ENCODE peak calls at places on chromosomes 11 and 22, in nine cellular contexts. C is lung; F is CD8-positive, alpha-beta T cell; K is mammary epithelial cell; G is tibial nerve; X is body of pancreas; V is left lung; H is neuronal stem cell; T is neural progenitor cell. J is an unnamed sample.
A peak's percentile ranks its signal among the peaks of the same experiment; 100 is the strongest.

GRCh38 chr11:100080401-100080800 is 606.7 kb upstream of the ARHGAP42 start:
- DNase-seq in C (no peak), F (no peak), K (no peak), G (no peak), X (no peak), V (no peak), H (peak; percentile 2), T (peak; percentile 5), J (no peak)

GRCh38 chr11:106888386-106888785 is 129.9 kb downstream of the GUCY1A2 start:
- DNase-seq in C (no peak), F (no peak), K (no peak), G (no peak), X (no peak), V (no peak), H (no peak), T (no peak), J (no peak)

GRCh38 chr11:36033082-36033751 is 89.4 kb downstream of the LDLRAD3 start:
- DNase-seq in C (no peak), F (no peak), K (no peak), G (no peak), X (no peak), V (no peak), H (no peak), T (no peak), J (no peak)

GRCh38 chr11:100574894-100575769 is 112.0 kb upstream of the ARHGAP42 start:
- DNase-seq in C (no peak), F (no peak), K (peak; percentile 24), G (no peak), X (no peak), V (no peak), H (no peak), T (no peak), J (no peak)

GRCh38 chr22:40877488-40877887 is 15.6 kb upstream of the DNAJB7 start:
- DNase-seq in C (no peak), F (no peak), K (no peak), G (no peak), X (no peak), V (no peak), H (no peak), T (no peak), J (no peak)

GRCh38 chr11:10302744-10303557 is 1.9 kb upstream of the ADM start:
- DNase-seq in C (peak; percentile 86), F (no peak), K (peak; percentile 67), G (peak; percentile 84), X (peak; percentile 84), V (peak; percentile 93), H (peak; percentile 46), T (peak; percentile 79), J (peak; percentile 54)

GRCh38 chr11:69391192-69392103 is 90.0 kb upstream of the LINC01488 start:
- DNase-seq in C (no peak), F (no peak), K (no peak), G (no peak), X (no peak), V (no peak), H (no peak), T (no peak), J (no peak)

GRCh38 chr11:12259956-12260355 is 117.4 kb upstream of the PARVA start:
- DNase-seq in C (no peak), F (no peak), K (no peak), G (no peak), X (no peak), V (no peak), H (no peak), T (no peak), J (no peak)

GRCh38 chr11:61041755-61042518 is 60.4 kb upstream of the CD5 start:
- DNase-seq in C (no peak), F (peak; percentile 63), K (no peak), G (no peak), X (no peak), V (peak; percentile 55), H (peak; percentile 35), T (peak; percentile 77), J (peak; percentile 73)

GRCh38 chr11:61037694-61038093 is 64.6 kb upstream of the CD5 start:
- DNase-seq in C (no peak), F (no peak), K (peak; percentile 31), G (no peak), X (no peak), V (no peak), H (no peak), T (no peak), J (no peak)

GRCh38 chr11:61045271-61045670 is 57.0 kb upstream of the CD5 start:
- DNase-seq in C (no peak), F (no peak), K (peak; percentile 46), G (no peak), X (no peak), V (no peak), H (no peak), T (no peak), J (no peak)

GRCh38 chr11:61042961-61043540 is 59.2 kb upstream of the CD5 start:
- DNase-seq in C (no peak), F (no peak), K (no peak), G (no peak), X (no peak), V (no peak), H (no peak), T (no peak), J (no peak)

GRCh38 chr11:61042537-61042936 is 59.8 kb upstream of the CD5 start:
- DNase-seq in C (no peak), F (no peak), K (no peak), G (no peak), X (no peak), V (no peak), H (no peak), T (no peak), J (no peak)
- H3K4me3 ChIP-seq in C (no peak overlapping the region), F (no peak overlapping the region), K (no peak overlapping the region), G (no peak overlapping the region), X (no peak overlapping the region), V (no peak overlapping the region), H (no peak overlapping the region), T (no peak overlapping the region), J (peak overlapping the region; percentile 13)

GRCh38 chr11:130159657-130160459 is at the start of gene ST14:
- DNase-seq in C (peak; percentile 76), F (no peak), K (peak; percentile 82), G (no peak), X (peak; percentile 83), V (peak; percentile 82), H (no peak), T (peak; percentile 58), J (no peak)

GRCh38 chr11:130162733-130163132 is 3.2 kb downstream of the ST14 start:
- DNase-seq in C (no peak), F (no peak), K (peak; percentile 84), G (no peak), X (no peak), V (peak; percentile 58), H (no peak), T (no peak), J (no peak)

GRCh38 chr11:130163346-130164220 is 4.0 kb downstream of the ST14 start:
- DNase-seq in C (no peak), F (no peak), K (no peak), G (no peak), X (peak; percentile 66), V (peak; percentile 51), H (no peak), T (no peak), J (no peak)

GRCh38 chr11:130160460-130161090 is 993 bp downstream of the ST14 start:
- DNase-seq in C (no peak), F (no peak), K (peak; percentile 27), G (no peak), X (no peak), V (no peak), H (no peak), T (peak; percentile 19), J (no peak)

GRCh38 chr11:130161441-130161840 is 1.9 kb downstream of the ST14 start:
- DNase-seq in C (no peak), F (no peak), K (no peak), G (no peak), X (no peak), V (no peak), H (no peak), T (no peak), J (no peak)
- H3K27me3 ChIP-seq in C (no peaks in the 10 kb centered on the region), F (peaks cover 4% of the 10 kb centered on the region), K (no peaks in the 10 kb centered on the region), G (peaks cover 55% of the 10 kb centered on the region), X (no peaks in the 10 kb centered on the region), V (peaks cover 53% of the 10 kb centered on the region), H (peaks cover 14% of the 10 kb centered on the region), T (peaks cover 63% of the 10 kb centered on the region), J (no peaks in the 10 kb centered on the region)

GRCh38 chr22:17775781-17776470 is 1.7 kb upstream of the BID start:
- DNase-seq in C (no peak), F (no peak), K (no peak), G (no peak), X (no peak), V (no peak), H (no peak), T (no peak), J (no peak)

GRCh38 chr22:17778412-17778976 is 4.2 kb upstream of the BID start:
- DNase-seq in C (no peak), F (no peak), K (no peak), G (no peak), X (no peak), V (no peak), H (no peak), T (no peak), J (no peak)

GRCh38 chr22:17774928-17775675 is 833 bp upstream of the BID start:
- DNase-seq in C (no peak), F (no peak), K (no peak), G (no peak), X (no peak), V (no peak), H (no peak), T (peak; percentile 30), J (no peak)

GRCh38 chr22:17777717-17778044 is 3.4 kb upstream of the BID start:
- DNase-seq in C (no peak), F (no peak), K (no peak), G (no peak), X (no peak), V (no peak), H (no peak), T (no peak), J (no peak)

GRCh38 chr22:17777005-17777716 is 2.9 kb upstream of the BID start:
- DNase-seq in C (peak; percentile 61), F (peak; percentile 48), K (no peak), G (no peak), X (no peak), V (peak; percentile 75), H (no peak), T (no peak), J (peak; percentile 51)
- H3K27ac ChIP-seq in C (peak overlapping the region; percentile 92), F (peak overlapping the region; percentile 97), K (no peak overlapping the region), G (no peak overlapping the region), X (no peak overlapping the region), V (peak overlapping the region; percentile 81), H (no peak overlapping the region), T (no peak overlapping the region), J (peak overlapping the region; percentile 95)

GRCh38 chr11:83294208-83294607 is 8.0 kb upstream of the CCDC90B start:
- DNase-seq in C (no peak), F (no peak), K (no peak), G (no peak), X (no peak), V (no peak), H (no peak), T (no peak), J (no peak)

GRCh38 chr11:83287631-83288030 is 1.5 kb upstream of the CCDC90B start:
- DNase-seq in C (no peak), F (no peak), K (no peak), G (no peak), X (no peak), V (no peak), H (no peak), T (no peak), J (no peak)

GRCh38 chr11:83292709-83293435 is 6.7 kb upstream of the CCDC90B start:
- DNase-seq in C (no peak), F (no peak), K (peak; percentile 50), G (no peak), X (peak; percentile 22), V (no peak), H (peak; percentile 58), T (peak; percentile 85), J (no peak)

DNA sequence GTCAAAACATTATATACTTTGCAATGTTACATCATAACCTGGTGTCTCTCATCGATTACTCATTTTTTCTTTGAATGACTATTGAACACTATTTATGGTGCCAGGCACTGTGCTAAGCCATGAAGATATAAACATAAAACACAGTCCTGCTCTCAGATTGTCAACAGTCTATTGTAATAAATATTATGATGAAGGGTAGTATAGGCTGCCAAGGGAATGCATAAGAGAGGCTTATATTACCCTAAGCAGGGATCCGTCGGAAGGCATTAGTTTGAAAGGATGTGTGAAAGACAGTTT is 7.2 kb upstream of the CCDC90B start:
- DNase-seq in C (no peak), F (no peak), K (no peak), G (no peak), X (no peak), V (no peak), H (no peak), T (no peak), J (no peak)
- H3K4me3 ChIP-seq in C (no peak overlapping the region), F (no peak overlapping the region), K (no peak overlapping the region), G (no peak overlapping the region), X (no peak overlapping the region), V (no peak overlapping the region), H (no peak overlapping the region), T (no peak overlapping the region), J (no peak overlapping the region)